ENCODE peak calls at places on chromosomes 2 and 18, in four cellular contexts. One of them, this sample, is unnamed. For H3K4me1, the result is how much of the 10 kb centered on the place peaks cover.

GRCh38 chr18:45935591-45936335 is 31.4 kb downstream of the EPG5 start:
- DNase-seq in suprapubic skin: no peak
- DNase-seq in esophagus squamous epithelium: no peak
- DNase-seq in gastrocnemius medialis: no peak
- DNase-seq in this sample: no peak

GRCh38 chr2:128638741-128639477 is 320.2 kb upstream of the HS6ST1 start:
- DNase-seq in suprapubic skin: no peak
- DNase-seq in esophagus squamous epithelium: no peak
- DNase-seq in gastrocnemius medialis: no peak
- DNase-seq in this sample: no peak

GRCh38 chr2:44120428-44120827 is 48.2 kb upstream of the PPM1B start:
- DNase-seq in suprapubic skin: no peak
- DNase-seq in esophagus squamous epithelium: no peak
- DNase-seq in gastrocnemius medialis: no peak
- DNase-seq in this sample: no peak

GRCh38 chr2:19607400-19607799 is 249.0 kb upstream of the OSR1 start:
- DNase-seq in suprapubic skin: no peak
- DNase-seq in esophagus squamous epithelium: no peak
- DNase-seq in gastrocnemius medialis: no peak
- DNase-seq in this sample: no peak

GRCh38 chr2:109613922-109614714 is at the start of the genes SEPTIN10 and SOWAHC:
- DNase-seq in suprapubic skin: peak
- DNase-seq in esophagus squamous epithelium: peak
- DNase-seq in gastrocnemius medialis: peak
- DNase-seq in this sample: peak

GRCh38 chr2:121722479-121722878 is 14.2 kb downstream of the NIFK start:
- DNase-seq in suprapubic skin: no peak
- DNase-seq in esophagus squamous epithelium: no peak
- DNase-seq in gastrocnemius medialis: peak
- DNase-seq in this sample: no peak

GRCh38 chr18:10851824-10852225 is 297.5 kb downstream of the PIEZO2 start:
- DNase-seq in suprapubic skin: no peak
- DNase-seq in esophagus squamous epithelium: no peak
- DNase-seq in gastrocnemius medialis: no peak
- DNase-seq in this sample: no peak

GRCh38 chr2:67625178-67625577 is 228.0 kb downstream of the ETAA1 start:
- DNase-seq in suprapubic skin: no peak
- DNase-seq in esophagus squamous epithelium: no peak
- DNase-seq in gastrocnemius medialis: no peak
- DNase-seq in this sample: no peak

GRCh38 chr2:209321076-209321475 is 102.8 kb upstream of the MAP2 start:
- DNase-seq in suprapubic skin: no peak
- DNase-seq in esophagus squamous epithelium: no peak
- DNase-seq in gastrocnemius medialis: no peak
- DNase-seq in this sample: no peak

GRCh38 chr18:28657836-28658410 is 481.0 kb upstream of the CDH2 start:
- DNase-seq in suprapubic skin: no peak
- DNase-seq in esophagus squamous epithelium: no peak
- DNase-seq in gastrocnemius medialis: no peak
- DNase-seq in this sample: no peak

GRCh38 chr2:180657054-180657453 is 323.4 kb upstream of the UBE2E3 start:
- DNase-seq in suprapubic skin: no peak
- DNase-seq in esophagus squamous epithelium: no peak
- DNase-seq in gastrocnemius medialis: no peak
- DNase-seq in this sample: no peak

GRCh38 chr2:206562375-206562774 is 79.9 kb upstream of the FAM237A start:
- DNase-seq in suprapubic skin: no peak
- DNase-seq in esophagus squamous epithelium: no peak
- DNase-seq in gastrocnemius medialis: no peak
- DNase-seq in this sample: no peak

GRCh38 chr2:226508005-226508404 is 291.6 kb downstream of the IRS1 start:
- DNase-seq in suprapubic skin: no peak
- DNase-seq in esophagus squamous epithelium: no peak
- DNase-seq in gastrocnemius medialis: no peak
- DNase-seq in this sample: no peak

GRCh38 chr2:44354761-44355160 is 6.5 kb downstream of the PREPL start:
- DNase-seq in suprapubic skin: no peak
- DNase-seq in esophagus squamous epithelium: no peak
- DNase-seq in gastrocnemius medialis: no peak
- DNase-seq in this sample: no peak

GRCh38 chr2:121211251-121211650 is 73.8 kb downstream of the TFCP2L1 start:
- DNase-seq in suprapubic skin: no peak
- DNase-seq in esophagus squamous epithelium: no peak
- DNase-seq in gastrocnemius medialis: no peak
- DNase-seq in this sample: no peak

GRCh38 chr2:209458018-209458979 is 34.5 kb downstream of the MAP2 start:
- DNase-seq in suprapubic skin: no peak
- DNase-seq in esophagus squamous epithelium: no peak
- DNase-seq in gastrocnemius medialis: no peak
- DNase-seq in this sample: no peak

GRCh38 chr2:101852824-101853223 is 138.9 kb upstream of the IL1R2 start:
- DNase-seq in suprapubic skin: no peak
- DNase-seq in esophagus squamous epithelium: no peak
- DNase-seq in gastrocnemius medialis: no peak
- DNase-seq in this sample: no peak

GRCh38 chr2:11582526-11583202 is 48.8 kb downstream of the GREB1 start:
- DNase-seq in suprapubic skin: peak
- DNase-seq in esophagus squamous epithelium: no peak
- DNase-seq in gastrocnemius medialis: peak
- DNase-seq in this sample: peak

GRCh38 chr2:75596784-75597183 is 36.0 kb upstream of the EVA1A start:
- DNase-seq in suprapubic skin: no peak
- DNase-seq in esophagus squamous epithelium: no peak
- DNase-seq in gastrocnemius medialis: no peak
- DNase-seq in this sample: no peak

GRCh38 chr2:54083440-54083839 is 32.0 kb upstream of the ACYP2 start:
- DNase-seq in suprapubic skin: no peak
- DNase-seq in esophagus squamous epithelium: no peak
- DNase-seq in gastrocnemius medialis: no peak
- DNase-seq in this sample: no peak

GRCh38 chr2:15965564-15966019 is 25.2 kb downstream of the MYCN start:
- DNase-seq in suprapubic skin: no peak
- DNase-seq in esophagus squamous epithelium: no peak
- DNase-seq in gastrocnemius medialis: no peak
- DNase-seq in this sample: no peak

GRCh38 chr18:79624356-79624961 is 55.1 kb upstream of the CTDP1 start:
- DNase-seq in suprapubic skin: peak
- DNase-seq in esophagus squamous epithelium: no peak
- DNase-seq in gastrocnemius medialis: no peak
- DNase-seq in this sample: no peak

GRCh38 chr2:44740678-44741077 is 200.8 kb upstream of the SIX3 start:
- DNase-seq in suprapubic skin: no peak
- DNase-seq in esophagus squamous epithelium: no peak
- DNase-seq in gastrocnemius medialis: no peak
- DNase-seq in this sample: no peak

DNA sequence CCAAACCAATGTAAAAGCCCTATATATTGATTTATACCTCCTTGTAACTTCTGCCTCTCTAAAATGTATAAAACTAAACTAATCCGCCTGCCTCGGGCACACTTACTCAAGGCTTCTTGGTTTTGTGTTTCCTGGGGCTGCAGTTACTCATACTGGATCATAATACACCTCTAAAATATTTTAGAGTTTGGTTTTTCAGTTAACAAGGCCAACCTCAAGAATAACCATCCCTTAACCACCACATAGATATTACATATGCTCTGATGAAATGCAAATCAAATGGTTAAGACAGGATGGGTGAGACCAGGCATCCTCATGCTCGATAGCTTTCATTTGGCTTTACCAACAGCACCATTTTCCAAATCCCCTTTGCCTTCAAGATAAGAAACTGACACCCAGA is 46.4 kb downstream of the UXS1 start:
- DNase-seq in suprapubic skin: no peak
- DNase-seq in esophagus squamous epithelium: no peak
- DNase-seq in gastrocnemius medialis: no peak
- DNase-seq in this sample: no peak
- H3K4me1 ChIP-seq in suprapubic skin: under half
- H3K4me1 ChIP-seq in esophagus squamous epithelium: under half
- H3K4me1 ChIP-seq in gastrocnemius medialis: under half
- H3K4me1 ChIP-seq in this sample: under half

DNA sequence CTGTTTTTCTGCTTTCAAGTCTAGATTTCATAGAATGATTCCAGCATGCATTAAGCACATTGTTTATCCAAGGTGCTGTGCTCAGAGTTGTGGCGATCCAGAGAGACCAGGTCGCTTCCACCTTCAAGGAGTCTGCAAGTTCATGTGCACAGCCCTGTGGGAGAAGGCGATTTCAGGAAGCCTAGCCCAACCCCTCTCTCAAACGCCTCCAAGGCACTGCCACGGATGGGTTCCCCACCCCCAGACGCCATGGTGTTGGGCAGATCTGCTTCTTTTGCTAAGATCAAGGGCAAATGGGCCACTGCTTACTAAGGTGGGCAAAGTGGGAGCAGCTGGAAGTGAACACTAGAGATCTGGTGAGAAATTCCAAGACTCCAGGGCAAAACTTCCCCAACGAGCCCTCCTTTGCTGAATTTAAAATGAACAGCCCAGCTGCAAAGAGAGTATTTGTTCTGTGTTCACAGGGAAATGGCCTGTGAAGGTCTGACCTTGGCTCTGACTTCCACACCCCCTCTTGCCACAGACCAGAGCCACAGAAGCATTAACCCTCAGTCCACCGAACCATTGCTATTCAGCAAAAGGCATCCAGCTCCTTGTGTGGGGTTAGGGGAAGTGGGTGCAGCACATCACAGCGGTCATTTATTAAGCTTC is 45.1 kb upstream of the ZBTB7C start:
- DNase-seq in suprapubic skin: no peak
- DNase-seq in esophagus squamous epithelium: no peak
- DNase-seq in gastrocnemius medialis: no peak
- DNase-seq in this sample: no peak
- TF ChIP-seq POLR2A in suprapubic skin: no peak
- TF ChIP-seq POLR2A in esophagus squamous epithelium: no peak
- TF ChIP-seq POLR2A in gastrocnemius medialis: no peak
- TF ChIP-seq POLR2A in this sample: no peak

GRCh38 chr2:105330681-105331375 is 1.3 kb upstream of the TGFBRAP1 start:
- DNase-seq in suprapubic skin: no peak
- DNase-seq in esophagus squamous epithelium: no peak
- DNase-seq in gastrocnemius medialis: no peak
- DNase-seq in this sample: no peak
- H3K4me3 ChIP-seq in suprapubic skin: peak
- H3K4me3 ChIP-seq in esophagus squamous epithelium: no peak
- H3K4me3 ChIP-seq in gastrocnemius medialis: no peak
- H3K4me3 ChIP-seq in this sample: no peak

DNA sequence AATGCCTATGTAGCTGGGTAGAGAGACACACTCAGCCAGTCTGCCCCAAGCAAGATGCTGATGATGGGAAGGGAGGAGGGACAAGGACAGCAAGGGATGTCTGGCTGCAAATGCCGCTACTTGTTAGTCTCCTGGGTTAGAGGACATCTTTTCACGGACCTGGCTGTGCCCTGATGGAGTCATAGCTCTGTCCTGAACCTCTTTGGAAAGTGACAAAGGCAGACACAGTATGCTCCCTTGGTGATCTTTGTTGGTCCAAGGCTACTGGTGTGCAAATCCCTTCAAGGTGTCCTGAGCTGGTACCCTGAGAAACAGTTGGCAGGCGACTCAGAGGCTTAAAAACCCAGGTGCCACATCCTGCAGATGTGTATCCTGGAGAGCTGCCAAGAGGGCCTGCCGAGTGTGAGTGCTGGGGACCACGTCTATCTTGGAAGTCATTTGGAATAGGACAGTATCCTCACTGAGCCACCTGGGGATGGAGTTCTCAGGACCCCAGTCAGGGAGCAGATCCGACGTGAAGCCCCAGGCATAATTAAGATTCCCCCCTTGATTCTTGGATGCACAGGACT is 10.8 kb downstream of the FOSL2 start:
- DNase-seq in suprapubic skin: no peak
- DNase-seq in esophagus squamous epithelium: no peak
- DNase-seq in gastrocnemius medialis: no peak
- DNase-seq in this sample: no peak
- H3K4me1 ChIP-seq in suprapubic skin: half or more
- H3K4me1 ChIP-seq in esophagus squamous epithelium: half or more
- H3K4me1 ChIP-seq in gastrocnemius medialis: half or more
- H3K4me1 ChIP-seq in this sample: half or more

DNA sequence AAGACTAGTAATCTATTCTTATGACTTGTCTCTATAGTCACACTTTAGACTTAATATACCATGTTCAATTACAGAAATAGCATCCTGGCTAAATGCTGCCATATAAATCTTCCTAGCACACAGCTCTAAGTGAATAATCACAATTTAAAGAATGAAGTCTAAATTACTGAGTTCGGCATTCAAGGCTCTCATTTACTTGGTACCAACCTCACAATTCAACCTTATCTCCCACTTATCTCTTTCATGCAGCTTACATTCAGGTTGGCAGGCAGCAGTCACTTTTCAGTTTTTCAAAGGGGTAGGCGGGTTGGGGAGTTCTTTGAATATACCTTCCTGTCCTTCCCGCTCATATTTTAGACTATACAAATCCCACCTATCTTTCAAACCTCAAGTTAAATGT is 1.5 kb downstream of the MMADHC start:
- DNase-seq in suprapubic skin: no peak
- DNase-seq in esophagus squamous epithelium: no peak
- DNase-seq in gastrocnemius medialis: no peak
- DNase-seq in this sample: no peak
- TF ChIP-seq POLR2A in suprapubic skin: no peak
- TF ChIP-seq POLR2A in esophagus squamous epithelium: no peak
- TF ChIP-seq POLR2A in gastrocnemius medialis: no peak
- TF ChIP-seq POLR2A in this sample: no peak

DNA sequence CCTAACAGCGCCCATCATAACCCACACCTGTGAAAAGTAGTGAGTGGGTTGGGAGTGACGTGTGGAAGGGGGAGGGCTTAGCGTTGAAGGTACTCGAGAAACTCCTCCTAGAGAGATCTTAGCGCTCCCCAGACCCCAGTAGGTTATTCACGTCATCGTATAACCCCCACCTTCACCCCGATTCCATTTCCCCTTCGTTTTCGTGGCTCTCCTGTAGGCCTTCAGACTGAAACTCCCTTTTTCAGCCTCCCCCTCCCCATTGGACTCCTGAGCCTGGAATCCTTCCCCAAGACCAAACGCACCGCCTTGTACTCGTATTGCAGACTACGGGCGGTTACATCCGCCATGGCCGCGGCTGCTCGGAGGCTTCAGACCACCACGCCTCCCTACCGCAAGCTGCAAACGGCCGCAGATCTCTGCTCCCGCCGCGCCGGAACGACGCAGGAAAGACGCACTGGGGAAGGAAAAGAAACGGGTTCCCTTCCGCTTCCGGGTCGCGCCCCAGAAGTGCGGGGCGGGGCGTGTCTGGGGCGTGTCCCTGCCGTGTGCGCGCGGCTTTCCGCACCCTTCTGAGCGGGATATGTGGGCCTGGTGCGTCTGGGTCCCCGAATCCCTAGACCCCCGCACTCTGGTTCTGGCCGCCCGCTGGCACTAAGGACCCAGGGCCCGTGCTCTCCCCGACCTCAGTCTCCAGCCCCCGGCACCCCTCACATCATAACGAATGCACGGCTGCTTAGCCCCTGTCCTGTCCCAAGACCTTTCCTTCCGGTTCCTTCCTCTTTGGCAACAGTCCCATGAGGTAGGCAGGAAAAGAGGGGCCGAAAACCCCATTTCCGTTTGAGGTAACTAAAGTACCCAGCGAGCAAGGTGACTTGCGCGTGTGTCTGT is at the start of gene SNRNP200:
- DNase-seq in suprapubic skin: peak
- DNase-seq in esophagus squamous epithelium: peak
- DNase-seq in gastrocnemius medialis: peak
- DNase-seq in this sample: peak
- H3K4me3 ChIP-seq in suprapubic skin: peak
- H3K4me3 ChIP-seq in esophagus squamous epithelium: peak
- H3K4me3 ChIP-seq in gastrocnemius medialis: peak
- H3K4me3 ChIP-seq in this sample: peak

GRCh38 chr2:232235206-232235605 is 143.3 kb upstream of the ALPP start:
- DNase-seq in suprapubic skin: no peak
- DNase-seq in esophagus squamous epithelium: no peak
- DNase-seq in gastrocnemius medialis: no peak
- DNase-seq in this sample: no peak
- H3K4me1 ChIP-seq in suprapubic skin: under half
- H3K4me1 ChIP-seq in esophagus squamous epithelium: under half
- H3K4me1 ChIP-seq in gastrocnemius medialis: under half
- H3K4me1 ChIP-seq in this sample: under half